ENCODE peak calls at places on chromosomes 4 and X, in ten cellular contexts. B, X, U, I, Z, J, H, E, T and D are unnamed samples.

GRCh38 chr4:48954314-48954713 is 31.8 kb upstream of the CWH43 start:
- DNase-seq in B (no peak), X (no peak), U (no peak), I (no peak), Z (peak), J (no peak), H (no peak), E (peak), T (no peak), D (no peak)

GRCh38 chr4:15420642-15421041 is 7.2 kb upstream of the C1QTNF7 start:
- DNase-seq in B (no peak), X (no peak), U (peak), I (no peak), Z (peak), J (no peak), H (no peak), E (peak), T (peak), D (no peak)

GRCh38 chrX:107827852-107828251 is 2.2 kb downstream of the MID2 start:
- DNase-seq in B (no peak), X (no peak), U (peak), I (no peak), Z (no peak), J (no peak), H (no peak), E (no peak), T (no peak), D (no peak)

GRCh38 chrX:154002215-154002719 is 17.4 kb downstream of the IRAK1 start:
- DNase-seq in B (no peak), X (peak), U (peak), I (peak), Z (peak), J (no peak), H (no peak), E (peak), T (peak), D (no peak)

GRCh38 chr4:166989886-166990285 is 244.4 kb downstream of the SPOCK3 start:
- DNase-seq in B (no peak), X (no peak), U (no peak), I (no peak), Z (no peak), J (no peak), H (no peak), E (no peak), T (no peak), D (no peak)

GRCh38 chr4:175927121-175927520 is 115.1 kb upstream of the GPM6A start:
- DNase-seq in B (no peak), X (no peak), U (no peak), I (no peak), Z (peak), J (no peak), H (no peak), E (no peak), T (no peak), D (no peak)

GRCh38 chr4:128907966-128908365 is 98.5 kb downstream of the JADE1 start:
- DNase-seq in B (no peak), X (peak), U (peak), I (no peak), Z (no peak), J (no peak), H (no peak), E (no peak), T (no peak), D (no peak)

GRCh38 chrX:17939724-17940123 is 78.6 kb upstream of the RAI2 start:
- DNase-seq in B (no peak), X (no peak), U (no peak), I (no peak), Z (no peak), J (no peak), H (no peak), E (no peak), T (no peak), D (no peak)

GRCh38 chr4:128385683-128386304 is 98.2 kb upstream of the PGRMC2 start:
- DNase-seq in B (no peak), X (no peak), U (peak), I (no peak), Z (peak), J (no peak), H (no peak), E (peak), T (no peak), D (no peak)

GRCh38 chrX:46683023-46683422 is 75.9 kb downstream of the SLC9A7 start:
- DNase-seq in B (no peak), X (no peak), U (no peak), I (no peak), Z (peak), J (no peak), H (no peak), E (no peak), T (no peak), D (no peak)

GRCh38 chr4:75107703-75108612 is 175.0 kb downstream of the PARM1 start:
- DNase-seq in B (no peak), X (no peak), U (peak), I (no peak), Z (peak), J (no peak), H (no peak), E (no peak), T (no peak), D (no peak)

GRCh38 chr4:94588900-94589693 is 137.4 kb downstream of the PDLIM5 start:
- DNase-seq in B (no peak), X (no peak), U (peak), I (no peak), Z (no peak), J (no peak), H (no peak), E (peak), T (no peak), D (no peak)

GRCh38 chr4:17761062-17761461 is 20.4 kb downstream of the FAM184B start:
- DNase-seq in B (no peak), X (no peak), U (no peak), I (no peak), Z (no peak), J (no peak), H (no peak), E (no peak), T (no peak), D (no peak)

GRCh38 chr4:74110670-74111069 is 11.7 kb upstream of the CXCL2 start:
- DNase-seq in B (no peak), X (no peak), U (peak), I (no peak), Z (no peak), J (no peak), H (no peak), E (no peak), T (no peak), D (no peak)

GRCh38 chr4:152640058-152640921 is 39.5 kb downstream of the TMEM154 start:
- DNase-seq in B (no peak), X (peak), U (peak), I (no peak), Z (peak), J (no peak), H (no peak), E (peak), T (no peak), D (no peak)

GRCh38 chr4:74395633-74396032 is 30.7 kb downstream of the EREG start:
- DNase-seq in B (no peak), X (no peak), U (no peak), I (no peak), Z (peak), J (no peak), H (no peak), E (peak), T (no peak), D (no peak)

GRCh38 chr4:152780267-152780811 is 585 bp downstream of the ARFIP1 start:
- DNase-seq in B (no peak), X (no peak), U (peak), I (peak), Z (peak), J (no peak), H (no peak), E (peak), T (peak), D (no peak)

GRCh38 chr4:6910340-6910959 is 824 bp downstream of the TBC1D14 start:
- DNase-seq in B (no peak), X (no peak), U (no peak), I (no peak), Z (no peak), J (no peak), H (no peak), E (peak), T (no peak), D (no peak)

GRCh38 chrX:28398352-28398751 is 188.9 kb upstream of the IL1RAPL1 start:
- DNase-seq in B (no peak), X (no peak), U (no peak), I (no peak), Z (no peak), J (no peak), H (no peak), E (no peak), T (no peak), D (no peak)

GRCh38 chrX:33194876-33195433 is 16.4 kb downstream of the DMD start:
- DNase-seq in B (no peak), X (no peak), U (peak), I (no peak), Z (no peak), J (no peak), H (no peak), E (no peak), T (no peak), D (no peak)

GRCh38 chrX:54419559-54420302 is 20.5 kb upstream of the TSR2 start:
- DNase-seq in B (no peak), X (no peak), U (no peak), I (no peak), Z (no peak), J (no peak), H (no peak), E (no peak), T (no peak), D (no peak)

GRCh38 chr4:86968477-86969015 is 33.7 kb downstream of the AFF1 start:
- DNase-seq in B (no peak), X (no peak), U (no peak), I (no peak), Z (no peak), J (no peak), H (no peak), E (no peak), T (no peak), D (no peak)

GRCh38 chr4:5545271-5545670 is 163.1 kb downstream of the EVC2 start:
- DNase-seq in B (no peak), X (no peak), U (no peak), I (no peak), Z (peak), J (no peak), H (no peak), E (peak), T (no peak), D (no peak)

GRCh38 chr4:186392017-186392416 is 126.0 kb downstream of the F11 start:
- DNase-seq in B (no peak), X (no peak), U (no peak), I (no peak), Z (no peak), J (no peak), H (no peak), E (no peak), T (no peak), D (no peak)

GRCh38 chr4:189092596-189092995 is 848.1 kb upstream of the FRG1 start:
- DNase-seq in B (no peak), X (no peak), U (peak), I (no peak), Z (peak), J (no peak), H (no peak), E (no peak), T (no peak), D (no peak)

GRCh38 chrX:38999099-38999498 is 197.8 kb downstream of the MID1IP1 start:
- DNase-seq in B (no peak), X (no peak), U (no peak), I (no peak), Z (no peak), J (no peak), H (no peak), E (no peak), T (no peak), D (no peak)

GRCh38 chrX:35841872-35842271 is 43.7 kb downstream of the MAGEB16 start:
- DNase-seq in B (no peak), X (no peak), U (no peak), I (no peak), Z (no peak), J (no peak), H (no peak), E (no peak), T (no peak), D (no peak)

GRCh38 chr4:144688035-144688569 is 42.1 kb downstream of the HHIP start:
- DNase-seq in B (no peak), X (no peak), U (no peak), I (no peak), Z (no peak), J (no peak), H (no peak), E (no peak), T (no peak), D (no peak)

GRCh38 chr4:122879001-122879400 is 43.4 kb downstream of the NUDT6 start:
- DNase-seq in B (no peak), X (no peak), U (no peak), I (no peak), Z (no peak), J (no peak), H (no peak), E (peak), T (no peak), D (no peak)

GRCh38 chr4:159105063-159105414 is 2.2 kb downstream of the RAPGEF2 start:
- DNase-seq in B (no peak), X (no peak), U (peak), I (no peak), Z (peak), J (no peak), H (no peak), E (peak), T (no peak), D (no peak)

GRCh38 chr4:8215001-8215427 is 15.9 kb downstream of the SH3TC1 start:
- DNase-seq in B (no peak), X (peak), U (peak), I (no peak), Z (peak), J (no peak), H (no peak), E (peak), T (no peak), D (no peak)

GRCh38 chrX:30887721-30888120 is 1.3 kb downstream of the TAB3 start:
- DNase-seq in B (peak), X (no peak), U (no peak), I (no peak), Z (no peak), J (no peak), H (no peak), E (no peak), T (no peak), D (no peak)